ENCODE peak calls at places on chromosomes 6 and 20, in nine cellular contexts. One of them, this sample, is unnamed.

GRCh38 chr20:32018269-32019155 is 8.3 kb downstream of the CCM2L start:
- DNase-seq in heart left ventricle: peak; percentile 58
- DNase-seq in tibial nerve: peak; percentile 54
- DNase-seq in fibroblast of lung: no peak
- DNase-seq in thoracic aorta: no peak
- DNase-seq in cardiac muscle cell: no peak
- DNase-seq in RWPE1: peak; percentile 91
- DNase-seq in SJSA1: peak; percentile 39
- DNase-seq in neuronal stem cell: peak; percentile 71
- DNase-seq in this sample: no peak

GRCh38 chr6:37077459-37078296 is 72.2 kb downstream of the FGD2 start:
- DNase-seq in heart left ventricle: peak; percentile 91
- DNase-seq in tibial nerve: peak; percentile 60
- DNase-seq in fibroblast of lung: peak; percentile 93
- DNase-seq in thoracic aorta: no peak
- DNase-seq in cardiac muscle cell: peak; percentile 98
- DNase-seq in RWPE1: peak; percentile 40
- DNase-seq in SJSA1: peak; percentile 77
- DNase-seq in neuronal stem cell: no peak
- DNase-seq in this sample: no peak

GRCh38 chr20:939606-940005 is 23.5 kb upstream of the ANGPT4 start:
- DNase-seq in heart left ventricle: no peak
- DNase-seq in tibial nerve: no peak
- DNase-seq in fibroblast of lung: no peak
- DNase-seq in thoracic aorta: no peak
- DNase-seq in cardiac muscle cell: no peak
- DNase-seq in RWPE1: no peak
- DNase-seq in SJSA1: no peak
- DNase-seq in neuronal stem cell: no peak
- DNase-seq in this sample: no peak

GRCh38 chr6:154995241-154996162 is at the start of gene TIAM2:
- DNase-seq in heart left ventricle: no peak
- DNase-seq in tibial nerve: no peak
- DNase-seq in fibroblast of lung: peak; percentile 35
- DNase-seq in thoracic aorta: no peak
- DNase-seq in cardiac muscle cell: peak; percentile 29
- DNase-seq in RWPE1: peak; percentile 22
- DNase-seq in SJSA1: peak; percentile 83
- DNase-seq in neuronal stem cell: peak; percentile 62
- DNase-seq in this sample: no peak

GRCh38 chr20:21450572-21450971 is 53.2 kb upstream of the NKX2-4 start:
- DNase-seq in heart left ventricle: no peak
- DNase-seq in tibial nerve: no peak
- DNase-seq in fibroblast of lung: peak; percentile 5
- DNase-seq in thoracic aorta: no peak
- DNase-seq in cardiac muscle cell: no peak
- DNase-seq in RWPE1: peak; percentile 30
- DNase-seq in SJSA1: no peak
- DNase-seq in neuronal stem cell: no peak
- DNase-seq in this sample: no peak

GRCh38 chr6:142945446-142946180 is 637 bp upstream of the HIVEP2 start:
- DNase-seq in heart left ventricle: peak; percentile 72
- DNase-seq in tibial nerve: no peak
- DNase-seq in fibroblast of lung: no peak
- DNase-seq in thoracic aorta: no peak
- DNase-seq in cardiac muscle cell: no peak
- DNase-seq in RWPE1: peak; percentile 56
- DNase-seq in SJSA1: peak; percentile 91
- DNase-seq in neuronal stem cell: peak; percentile 51
- DNase-seq in this sample: no peak

GRCh38 chr6:3805448-3806123 is 43.6 kb upstream of the FAM50B start:
- DNase-seq in heart left ventricle: no peak
- DNase-seq in tibial nerve: no peak
- DNase-seq in fibroblast of lung: no peak
- DNase-seq in thoracic aorta: no peak
- DNase-seq in cardiac muscle cell: peak; percentile 80
- DNase-seq in RWPE1: no peak
- DNase-seq in SJSA1: peak; percentile 54
- DNase-seq in neuronal stem cell: no peak
- DNase-seq in this sample: no peak

GRCh38 chr6:41446132-41446531 is 100.0 kb upstream of the FOXP4 start:
- DNase-seq in heart left ventricle: no peak
- DNase-seq in tibial nerve: no peak
- DNase-seq in fibroblast of lung: no peak
- DNase-seq in thoracic aorta: no peak
- DNase-seq in cardiac muscle cell: no peak
- DNase-seq in RWPE1: no peak
- DNase-seq in SJSA1: no peak
- DNase-seq in neuronal stem cell: no peak
- DNase-seq in this sample: no peak

GRCh38 chr6:88455317-88455716 is 289.2 kb upstream of the CNR1 start:
- DNase-seq in heart left ventricle: peak; percentile 25
- DNase-seq in tibial nerve: no peak
- DNase-seq in fibroblast of lung: no peak
- DNase-seq in thoracic aorta: no peak
- DNase-seq in cardiac muscle cell: no peak
- DNase-seq in RWPE1: no peak
- DNase-seq in SJSA1: no peak
- DNase-seq in neuronal stem cell: no peak
- DNase-seq in this sample: no peak

GRCh38 chr6:4914412-4915159 is 89.3 kb downstream of the RPP40 start:
- DNase-seq in heart left ventricle: no peak
- DNase-seq in tibial nerve: no peak
- DNase-seq in fibroblast of lung: peak; percentile 64
- DNase-seq in thoracic aorta: no peak
- DNase-seq in cardiac muscle cell: peak; percentile 52
- DNase-seq in RWPE1: no peak
- DNase-seq in SJSA1: peak; percentile 18
- DNase-seq in neuronal stem cell: no peak
- DNase-seq in this sample: no peak

GRCh38 chr20:3858689-3859088 is 12.1 kb downstream of the MAVS start:
- DNase-seq in heart left ventricle: no peak
- DNase-seq in tibial nerve: no peak
- DNase-seq in fibroblast of lung: no peak
- DNase-seq in thoracic aorta: no peak
- DNase-seq in cardiac muscle cell: no peak
- DNase-seq in RWPE1: no peak
- DNase-seq in SJSA1: no peak
- DNase-seq in neuronal stem cell: no peak
- DNase-seq in this sample: no peak

DNA sequence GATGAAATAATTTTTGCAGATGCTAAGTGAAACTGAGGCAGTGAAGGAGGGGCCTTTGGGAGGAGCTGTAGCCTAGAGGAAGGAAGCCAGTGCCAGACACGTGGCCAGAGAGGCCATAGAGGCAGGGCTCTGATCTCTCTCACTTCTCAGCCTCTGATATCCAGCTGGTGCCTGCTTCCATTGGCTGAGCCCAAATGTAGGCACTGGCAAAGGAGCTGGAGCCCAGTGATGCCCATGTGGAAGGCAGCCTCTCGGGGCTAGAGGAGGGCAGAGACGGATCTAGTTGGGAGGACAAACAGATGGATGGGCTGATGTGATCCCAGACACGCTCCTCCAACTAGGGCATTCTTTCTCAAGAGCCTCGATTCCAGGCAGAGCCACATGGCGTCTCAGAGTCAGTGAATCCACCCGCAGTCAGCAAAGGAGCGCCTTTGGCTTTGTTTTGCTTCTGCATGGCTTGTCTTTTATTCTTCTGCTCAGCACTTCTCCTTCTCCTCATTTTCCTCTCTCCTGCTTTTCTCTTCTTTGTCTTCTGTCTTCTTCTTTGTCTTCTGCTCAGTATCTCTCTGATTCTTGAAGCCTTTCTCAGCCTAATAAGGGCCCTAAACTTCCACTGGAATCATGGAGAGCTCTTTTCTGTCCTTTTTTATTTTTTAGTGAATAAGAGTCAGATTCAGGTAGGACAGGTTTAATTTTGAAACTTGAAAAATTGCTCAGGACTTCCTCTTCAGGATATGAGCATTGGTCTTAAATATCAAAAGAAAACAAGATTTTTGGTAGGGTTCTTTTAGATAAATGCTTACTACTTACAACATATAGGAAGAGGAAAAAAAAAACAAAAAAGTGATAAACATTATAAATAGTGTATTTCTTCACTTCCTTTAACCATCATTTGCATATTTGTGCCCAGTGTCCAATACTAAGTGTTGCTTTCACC is 41.8 kb downstream of the CYP24A1 start:
- DNase-seq in heart left ventricle: no peak
- DNase-seq in tibial nerve: no peak
- DNase-seq in fibroblast of lung: peak; percentile 30
- DNase-seq in thoracic aorta: no peak
- DNase-seq in cardiac muscle cell: peak; percentile 10
- DNase-seq in RWPE1: no peak
- DNase-seq in SJSA1: no peak
- DNase-seq in neuronal stem cell: no peak
- DNase-seq in this sample: no peak
- H3K27ac ChIP-seq in heart left ventricle: peak overlapping the region; percentile 51
- H3K27ac ChIP-seq in tibial nerve: peak overlapping the region; percentile 55
- H3K27ac ChIP-seq in fibroblast of lung: peak overlapping the region; percentile 43
- H3K27ac ChIP-seq in thoracic aorta: no peak overlapping the region
- H3K27ac ChIP-seq in cardiac muscle cell: no peak overlapping the region
- H3K27ac ChIP-seq in RWPE1: peak overlapping the region; percentile 96
- H3K27ac ChIP-seq in SJSA1: peak overlapping the region; percentile 97
- H3K27ac ChIP-seq in neuronal stem cell: peak overlapping the region; percentile 5
- H3K27ac ChIP-seq in this sample: no peak overlapping the region

DNA sequence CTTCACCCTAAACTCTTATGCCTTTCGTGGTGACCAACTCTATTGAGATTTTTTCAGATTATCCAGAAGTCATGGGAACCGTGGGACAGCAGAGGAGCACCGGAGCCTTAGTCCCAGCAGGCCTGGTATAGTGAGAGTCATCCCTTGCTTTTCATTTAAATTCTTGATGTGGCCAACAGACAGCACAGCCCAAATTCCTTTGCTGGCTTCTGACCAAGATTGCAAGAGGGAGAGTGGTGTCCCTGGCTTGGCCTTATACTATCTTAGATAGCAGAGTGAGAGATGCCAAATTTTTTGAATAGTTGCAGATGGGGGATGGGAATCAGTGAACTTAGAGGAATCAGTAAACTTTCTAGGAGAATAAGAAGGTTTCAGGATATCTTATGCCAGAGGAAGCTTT is 7.8 kb downstream of the STX11 start:
- DNase-seq in heart left ventricle: peak; percentile 71
- DNase-seq in tibial nerve: peak; percentile 54
- DNase-seq in fibroblast of lung: peak; percentile 95
- DNase-seq in thoracic aorta: no peak
- DNase-seq in cardiac muscle cell: peak; percentile 97
- DNase-seq in RWPE1: peak; percentile 41
- DNase-seq in SJSA1: peak; percentile 93
- DNase-seq in neuronal stem cell: no peak
- DNase-seq in this sample: no peak
- H3K27ac ChIP-seq in heart left ventricle: peak overlapping the region; percentile 84
- H3K27ac ChIP-seq in tibial nerve: peak overlapping the region; percentile 14
- H3K27ac ChIP-seq in fibroblast of lung: no peak overlapping the region
- H3K27ac ChIP-seq in thoracic aorta: no peak overlapping the region
- H3K27ac ChIP-seq in cardiac muscle cell: peak overlapping the region; percentile 84
- H3K27ac ChIP-seq in RWPE1: no peak overlapping the region
- H3K27ac ChIP-seq in SJSA1: peak overlapping the region; percentile 65
- H3K27ac ChIP-seq in neuronal stem cell: no peak overlapping the region
- H3K27ac ChIP-seq in this sample: no peak overlapping the region

GRCh38 chr20:25229486-25230176 is 18.3 kb upstream of the PYGB start:
- DNase-seq in heart left ventricle: no peak
- DNase-seq in tibial nerve: no peak
- DNase-seq in fibroblast of lung: no peak
- DNase-seq in thoracic aorta: no peak
- DNase-seq in cardiac muscle cell: no peak
- DNase-seq in RWPE1: no peak
- DNase-seq in SJSA1: no peak
- DNase-seq in neuronal stem cell: no peak
- DNase-seq in this sample: no peak
- H3K27ac ChIP-seq in heart left ventricle: peak overlapping the region; percentile 15
- H3K27ac ChIP-seq in tibial nerve: peak overlapping the region; percentile 16
- H3K27ac ChIP-seq in fibroblast of lung: no peak overlapping the region
- H3K27ac ChIP-seq in thoracic aorta: peak overlapping the region; percentile 98
- H3K27ac ChIP-seq in cardiac muscle cell: peak overlapping the region; percentile 99
- H3K27ac ChIP-seq in RWPE1: peak overlapping the region; percentile 94
- H3K27ac ChIP-seq in SJSA1: no peak overlapping the region
- H3K27ac ChIP-seq in neuronal stem cell: no peak overlapping the region
- H3K27ac ChIP-seq in this sample: no peak overlapping the region

GRCh38 chr6:68225729-68226128 is 409.4 kb upstream of the ADGRB3 start:
- DNase-seq in heart left ventricle: no peak
- DNase-seq in tibial nerve: no peak
- DNase-seq in fibroblast of lung: no peak
- DNase-seq in thoracic aorta: no peak
- DNase-seq in cardiac muscle cell: no peak
- DNase-seq in RWPE1: no peak
- DNase-seq in SJSA1: no peak
- DNase-seq in neuronal stem cell: no peak
- DNase-seq in this sample: no peak
- H3K27ac ChIP-seq in heart left ventricle: no peak overlapping the region
- H3K27ac ChIP-seq in tibial nerve: no peak overlapping the region
- H3K27ac ChIP-seq in fibroblast of lung: no peak overlapping the region
- H3K27ac ChIP-seq in thoracic aorta: no peak overlapping the region
- H3K27ac ChIP-seq in cardiac muscle cell: no peak overlapping the region
- H3K27ac ChIP-seq in RWPE1: no peak overlapping the region
- H3K27ac ChIP-seq in SJSA1: no peak overlapping the region
- H3K27ac ChIP-seq in neuronal stem cell: no peak overlapping the region
- H3K27ac ChIP-seq in this sample: no peak overlapping the region

GRCh38 chr6:10933126-10933525 is 46.3 kb downstream of the SYCP2L start:
- DNase-seq in heart left ventricle: no peak
- DNase-seq in tibial nerve: no peak
- DNase-seq in fibroblast of lung: no peak
- DNase-seq in thoracic aorta: no peak
- DNase-seq in cardiac muscle cell: no peak
- DNase-seq in RWPE1: no peak
- DNase-seq in SJSA1: no peak
- DNase-seq in neuronal stem cell: no peak
- DNase-seq in this sample: no peak
- H3K27ac ChIP-seq in heart left ventricle: no peak overlapping the region
- H3K27ac ChIP-seq in tibial nerve: no peak overlapping the region
- H3K27ac ChIP-seq in fibroblast of lung: no peak overlapping the region
- H3K27ac ChIP-seq in thoracic aorta: no peak overlapping the region
- H3K27ac ChIP-seq in cardiac muscle cell: no peak overlapping the region
- H3K27ac ChIP-seq in RWPE1: no peak overlapping the region
- H3K27ac ChIP-seq in SJSA1: no peak overlapping the region
- H3K27ac ChIP-seq in neuronal stem cell: no peak overlapping the region
- H3K27ac ChIP-seq in this sample: no peak overlapping the region

This sample was measured in substantia nigra.